ENCODE peak calls at places on chromosomes 1 and 21, in nine cellular contexts. F, D, K, G, Z, E, B, C and R are unnamed samples.

GRCh38 chr1:37561794-37562132 is 5.0 kb downstream of the DNALI1 start:
- DNase-seq in D (no peak), F (peak), E (peak), B (peak), K (no peak), G (no peak), C (peak), Z (no peak), R (no peak)

GRCh38 chr1:173255214-173255813 is 48.2 kb upstream of the TNFSF4 start:
- DNase-seq in B (peak), Z (no peak), G (no peak), E (peak), F (peak), K (no peak), C (peak), D (no peak), R (no peak)

GRCh38 chr1:108017698-108018097 is 52.7 kb upstream of the VAV3 start:
- DNase-seq in C (peak), B (no peak), K (no peak), D (no peak), G (no peak), Z (no peak), F (peak), E (no peak), R (no peak)

GRCh38 chr21:30733026-30733425 is 14.0 kb downstream of the KRTAP21-2 start:
- DNase-seq in D (no peak), C (no peak), Z (no peak), F (peak), K (no peak), G (no peak), E (no peak), B (no peak), R (no peak)

GRCh38 chr1:82562448-82562847 is 761.7 kb downstream of the ADGRL2 start:
- DNase-seq in E (no peak), K (no peak), Z (no peak), B (no peak), C (no peak), G (no peak), F (no peak), D (no peak), R (no peak)

GRCh38 chr1:21539933-21540332 is 30.7 kb downstream of the ALPL start:
- DNase-seq in D (no peak), G (no peak), E (no peak), C (peak), B (no peak), K (no peak), F (peak), Z (no peak), R (no peak)

GRCh38 chr1:232477728-232478127 is 152.2 kb downstream of the SIPA1L2 start:
- DNase-seq in B (peak), D (no peak), E (no peak), C (peak), Z (no peak), K (no peak), F (peak), G (no peak), R (no peak)

GRCh38 chr21:38506606-38507331 is 8.5 kb upstream of the ERG start:
- DNase-seq in E (no peak), Z (no peak), B (no peak), G (no peak), F (no peak), D (no peak), K (no peak), C (no peak), R (peak)

GRCh38 chr1:156813750-156814570 is 2.7 kb downstream of the SH2D2A start:
- DNase-seq in C (no peak), K (peak), B (peak), F (peak), D (peak), Z (peak), E (peak), G (peak), R (no peak)

GRCh38 chr21:31554511-31555022 is 104.9 kb upstream of the SOD1 start:
- DNase-seq in G (no peak), D (no peak), Z (peak), B (no peak), K (no peak), C (peak), E (no peak), F (peak), R (no peak)

GRCh38 chr1:169133228-169133576 is 26.7 kb downstream of the ATP1B1 start:
- DNase-seq in G (no peak), E (no peak), Z (no peak), K (no peak), F (no peak), B (no peak), C (no peak), D (no peak), R (no peak)

GRCh38 chr1:234620786-234621468 is 10.9 kb upstream of the IRF2BP2 start:
- DNase-seq in C (no peak), D (no peak), G (no peak), K (no peak), Z (no peak), F (no peak), B (no peak), E (no peak), R (no peak)

GRCh38 chr1:22745675-22746585 is 35.3 kb downstream of the EPHB2 start:
- DNase-seq in Z (no peak), F (peak), G (no peak), K (no peak), E (no peak), D (no peak), B (peak), C (peak), R (no peak)

GRCh38 chr1:151534662-151535278 is 5.3 kb upstream of the TUFT1 start:
- DNase-seq in Z (peak), K (peak), E (peak), F (peak), D (peak), G (peak), C (peak), B (peak), R (peak)

GRCh38 chr1:30966690-30967369 is 58.3 kb upstream of the SDC3 start:
- DNase-seq in F (peak), E (no peak), K (no peak), D (no peak), B (peak), G (no peak), C (peak), Z (no peak), R (peak)

GRCh38 chr1:110155878-110156522 is 5.7 kb downstream of the SLC6A17 start:
- DNase-seq in Z (no peak), D (no peak), C (peak), E (peak), F (peak), G (no peak), K (peak), B (peak), R (no peak)

GRCh38 chr1:47765236-47765635 is 231.9 kb downstream of the TRABD2B start:
- DNase-seq in E (no peak), C (no peak), F (no peak), Z (no peak), D (no peak), K (no peak), G (no peak), B (no peak), R (no peak)

GRCh38 chr1:153532161-153532560 is 3.6 kb downstream of the S100A6 start:
- DNase-seq in B (no peak), C (no peak), K (no peak), G (no peak), F (no peak), D (no peak), E (no peak), Z (peak), R (no peak)

GRCh38 chr21:45549670-45550463 is 7.6 kb upstream of the SLC19A1 start:
- DNase-seq in Z (no peak), B (no peak), G (no peak), K (peak), F (no peak), C (no peak), D (no peak), E (no peak), R (no peak)

GRCh38 chr21:41501919-41502318 is 6.0 kb downstream of the TMPRSS2 start:
- DNase-seq in G (no peak), Z (no peak), K (no peak), D (no peak), C (no peak), B (peak), E (no peak), F (no peak), R (no peak)

GRCh38 chr1:209673631-209674417 is 1.4 kb upstream of the G0S2 start:
- DNase-seq in F (no peak), D (no peak), B (no peak), G (no peak), C (no peak), Z (no peak), K (no peak), E (no peak), R (no peak)

GRCh38 chr1:115706774-115707425 is 61.6 kb downstream of the CASQ2 start:
- DNase-seq in K (no peak), E (no peak), C (peak), B (peak), Z (no peak), D (no peak), G (no peak), F (peak), R (peak)

GRCh38 chr1:243415663-243416365 is 160.0 kb downstream of the SDCCAG8 start:
- DNase-seq in K (no peak), F (no peak), Z (no peak), G (no peak), E (no peak), D (no peak), C (no peak), B (no peak), R (no peak)

GRCh38 chr1:112927462-112927971 is 28.5 kb downstream of the SLC16A1 start:
- DNase-seq in E (no peak), Z (no peak), F (no peak), B (no peak), G (no peak), K (no peak), C (no peak), D (no peak), R (no peak)

GRCh38 chr1:101237229-101237837 is 514 bp downstream of the S1PR1 start:
- DNase-seq in B (peak), C (no peak), G (no peak), F (peak), K (no peak), Z (peak), D (no peak), E (no peak), R (peak)

GRCh38 chr1:178238722-178239510 is 145.0 kb downstream of the RASAL2 start:
- DNase-seq in C (peak), F (peak), E (no peak), K (no peak), D (no peak), G (no peak), B (peak), Z (no peak), R (no peak)